ENCODE peak calls at places on chromosomes 7 and 10, in nine cellular contexts. N, T, Q, K, O, R, M, L and G are unnamed samples.

GRCh38 chr7:89002942-89003618 is 207.5 kb upstream of the TEX47 start:
- DNase-seq in N (no peak), O (no peak), R (no peak), K (no peak), M (no peak), Q (no peak), T (no peak), L (no peak), G (no peak)

GRCh38 chr10:110783509-110784103 is 88.1 kb upstream of the PDCD4 start:
- DNase-seq in N (no peak), T (no peak), M (no peak), L (peak; percentile 54), Q (no peak), O (no peak), R (no peak), K (no peak), G (no peak)

GRCh38 chr10:6204063-6204340 is 1.3 kb downstream of the PFKFB3 start:
- DNase-seq in N (no peak), K (no peak), R (peak; percentile 60), O (peak; percentile 62), T (peak; percentile 12), Q (no peak), L (peak; percentile 72), M (peak; percentile 59), G (peak; percentile 52)

GRCh38 chr10:132538790-132539421 is 1.3 kb downstream of the INPP5A start:
- DNase-seq in N (no peak), K (no peak), Q (peak; percentile 21), L (no peak), T (no peak), O (no peak), M (no peak), R (no peak), G (peak; percentile 56)

GRCh38 chr7:27339478-27339877 is 96.9 kb downstream of the EVX1 start:
- DNase-seq in N (no peak), L (no peak), K (no peak), R (no peak), T (peak; percentile 16), O (no peak), Q (no peak), M (no peak), G (no peak)

GRCh38 chr10:24822557-24822956 is 98.9 kb upstream of the ARHGAP21 start:
- DNase-seq in L (no peak), K (no peak), Q (no peak), O (no peak), M (no peak), N (no peak), T (no peak), R (no peak), G (no peak)

GRCh38 chr7:127699853-127700252 is 47.9 kb downstream of the SND1 start:
- DNase-seq in L (no peak), O (no peak), K (no peak), Q (no peak), R (no peak), T (no peak), M (no peak), N (no peak), G (no peak)

GRCh38 chr10:122181901-122182799 is 88.9 kb upstream of the BTBD16 start:
- DNase-seq in M (no peak), R (no peak), Q (no peak), N (no peak), O (no peak), L (no peak), T (peak; percentile 16), K (no peak), G (no peak)

GRCh38 chr7:5792792-5793191 is 11.3 kb upstream of the RNF216 start:
- DNase-seq in O (no peak), L (no peak), T (no peak), K (no peak), Q (no peak), M (no peak), R (no peak), N (no peak), G (no peak)

GRCh38 chr7:131021902-131022301 is 287.9 kb upstream of the KLF14 start:
- DNase-seq in M (no peak), L (no peak), K (no peak), O (no peak), N (no peak), Q (no peak), R (no peak), T (no peak), G (no peak)

GRCh38 chr7:137962875-137963507 is 38.9 kb downstream of the CREB3L2 start:
- DNase-seq in R (no peak), L (no peak), Q (no peak), K (no peak), M (no peak), N (no peak), O (no peak), T (peak; percentile 86), G (no peak)

GRCh38 chr10:113111900-113112853 is 162.1 kb downstream of the TCF7L2 start:
- DNase-seq in M (no peak), O (peak; percentile 52), L (no peak), K (no peak), Q (no peak), R (no peak), T (no peak), N (no peak), G (no peak)
- H3K27ac ChIP-seq in M (no peak overlapping the region), O (peak overlapping the region; percentile 38), L (no peak overlapping the region), K (no peak overlapping the region), Q (no peak overlapping the region), R (no peak overlapping the region), T (no peak overlapping the region), N (no peak overlapping the region), G (peak overlapping the region; percentile 71)

GRCh38 chr7:28749673-28750072 is 208.5 kb downstream of the TRIL start:
- DNase-seq in R (no peak), O (no peak), L (no peak), M (no peak), K (no peak), N (no peak), Q (no peak), T (no peak), G (no peak)

GRCh38 chr7:28748346-28748745 is 209.8 kb downstream of the TRIL start:
- DNase-seq in M (no peak), T (no peak), R (no peak), N (no peak), Q (no peak), K (no peak), O (no peak), L (no peak), G (no peak)

GRCh38 chr7:28748934-28749584 is 209.1 kb downstream of the TRIL start:
- DNase-seq in N (no peak), R (no peak), L (no peak), T (peak; percentile 86), O (no peak), M (peak; percentile 22), K (peak; percentile 63), Q (no peak), G (no peak)

GRCh38 chr7:28754027-28754426 is 204.1 kb downstream of the TRIL start:
- DNase-seq in Q (peak; percentile 12), K (no peak), T (peak; percentile 11), M (no peak), L (no peak), N (no peak), R (no peak), O (no peak), G (no peak)

GRCh38 chr7:28750981-28751380 is 207.1 kb downstream of the TRIL start:
- DNase-seq in R (no peak), T (no peak), M (no peak), K (no peak), O (no peak), Q (no peak), N (no peak), L (no peak), G (no peak)
- H3K4me1 ChIP-seq in R (peaks cover 4% of the 10 kb centered on the region), T (peaks cover 18% of the 10 kb centered on the region), M (no peaks in the 10 kb centered on the region), K (peaks cover 6% of the 10 kb centered on the region), O (no peaks in the 10 kb centered on the region), Q (peaks cover 19% of the 10 kb centered on the region), N (peaks cover 21% of the 10 kb centered on the region), L (no peaks in the 10 kb centered on the region), G (no peaks in the 10 kb centered on the region)

DNA sequence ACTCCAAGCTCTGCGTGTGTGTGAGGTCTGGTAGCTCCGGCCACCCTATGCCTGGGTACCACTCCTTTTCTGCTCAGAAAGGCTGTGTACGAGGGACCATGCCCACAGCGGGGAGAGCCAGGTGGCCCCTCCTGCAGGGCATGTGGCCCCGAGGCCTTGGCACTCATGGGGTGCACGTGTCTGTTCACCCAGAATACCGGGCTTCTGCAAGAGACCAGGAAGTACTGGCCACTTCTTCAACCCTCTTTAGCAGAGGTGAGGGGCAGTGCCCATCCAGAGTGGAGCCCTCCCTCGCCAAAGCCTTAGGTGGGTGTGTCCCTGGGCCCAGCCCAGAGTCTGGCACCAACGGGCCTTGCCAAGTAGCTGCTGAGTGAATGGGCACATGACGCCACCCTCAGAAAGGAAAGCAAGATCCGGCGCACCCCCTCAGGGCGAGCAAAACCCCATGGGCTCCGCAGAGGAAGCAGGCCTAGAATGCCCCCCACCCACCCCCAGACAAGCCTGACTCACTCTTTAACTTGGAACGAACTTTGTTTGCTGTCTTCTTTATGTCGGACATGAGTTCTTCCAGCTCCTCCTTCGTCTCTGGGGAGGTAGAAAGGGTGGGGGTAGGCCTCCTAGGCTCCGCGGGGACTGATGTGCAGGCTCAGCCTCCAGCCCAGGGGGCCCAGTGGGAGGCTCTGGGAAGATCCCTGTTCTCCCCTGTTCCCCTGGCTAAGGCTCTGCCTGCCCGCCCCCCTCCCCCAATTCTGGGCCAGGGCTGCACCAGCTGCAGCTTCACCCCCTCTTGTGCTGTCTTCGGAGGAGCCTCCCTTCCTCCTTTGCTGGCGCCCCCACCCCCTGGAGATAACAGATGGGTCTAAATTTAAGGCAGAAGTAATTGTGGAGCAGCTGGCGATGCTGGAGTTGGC is 14.6 kb downstream of the STX1A start:
- DNase-seq in Q (no peak), N (no peak), L (peak; percentile 53), M (no peak), T (peak; percentile 97), O (no peak), K (no peak), R (no peak), G (no peak)
- H3K4me3 ChIP-seq in Q (no peak overlapping the region), N (no peak overlapping the region), L (no peak overlapping the region), M (no peak overlapping the region), T (peak overlapping the region; percentile 24), O (no peak overlapping the region), K (no peak overlapping the region), R (no peak overlapping the region), G (no peak overlapping the region)

DNA sequence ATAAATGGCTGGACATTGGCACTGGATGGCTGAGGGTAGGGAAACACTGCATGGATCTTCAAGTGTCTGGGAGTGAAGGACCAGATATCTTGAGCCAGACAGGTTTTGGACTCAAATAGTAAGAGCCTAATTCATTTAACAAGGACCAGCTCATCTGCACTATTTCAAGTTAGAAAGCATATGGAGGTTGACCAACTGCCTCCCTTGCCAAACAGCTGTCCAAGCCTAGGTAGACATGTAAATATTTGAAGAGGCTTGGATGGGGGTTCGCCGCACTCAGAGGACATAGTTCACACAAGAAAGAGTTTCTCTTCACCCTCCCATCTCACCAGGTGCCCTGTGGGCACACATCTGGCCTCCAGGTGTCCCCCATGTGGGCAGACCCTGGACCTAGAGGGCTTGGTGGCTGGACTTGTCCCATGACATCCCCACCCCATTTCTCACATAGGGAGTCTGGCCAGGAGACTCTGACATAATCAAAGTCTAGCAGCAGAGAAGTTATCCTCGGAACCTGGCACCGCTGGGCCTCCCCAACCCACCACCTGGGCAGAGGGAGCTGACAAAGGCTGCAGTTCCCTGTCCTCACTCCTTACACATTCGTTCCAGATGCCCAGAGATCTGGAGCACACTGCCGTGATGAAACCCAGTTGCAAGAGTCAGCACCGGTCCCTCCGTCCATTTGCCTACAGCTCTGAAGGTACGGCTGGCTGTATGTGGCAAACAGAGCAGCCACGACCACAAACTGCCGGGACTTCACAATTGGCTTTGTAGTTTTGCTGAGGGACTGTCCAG is 116.9 kb upstream of the GDF10 start:
- DNase-seq in M (no peak), Q (no peak), L (no peak), K (no peak), N (peak; percentile 91), O (no peak), T (no peak), R (no peak), G (no peak)
- H3K27ac ChIP-seq in M (no peak overlapping the region), Q (no peak overlapping the region), L (no peak overlapping the region), K (no peak overlapping the region), N (peak overlapping the region; percentile 68), O (no peak overlapping the region), T (no peak overlapping the region), R (no peak overlapping the region), G (no peak overlapping the region)